ENCODE peak calls at places on chromosomes 3 and 15, in four cellular contexts. One of them, this sample, is unnamed.

GRCh38 chr3:157248590-157249425 is 88.9 kb upstream of the CCNL1 start:
- DNase-seq in H9: no peak
- DNase-seq in IMR-90: peak; percentile 94
- DNase-seq in H1: no peak
- DNase-seq in this sample: peak; percentile 77

GRCh38 chr3:155550386-155550785 is 194.5 kb downstream of the PLCH1 start:
- DNase-seq in H9: no peak
- DNase-seq in IMR-90: no peak
- DNase-seq in H1: no peak
- DNase-seq in this sample: no peak

GRCh38 chr3:14371573-14372474 is 30.6 kb upstream of the SLC6A6 start:
- DNase-seq in H9: no peak
- DNase-seq in IMR-90: peak; percentile 31
- DNase-seq in H1: no peak
- DNase-seq in this sample: peak; percentile 50

GRCh38 chr3:191894406-191894805 is 433.4 kb downstream of the PYDC2 start:
- DNase-seq in H9: no peak
- DNase-seq in IMR-90: no peak
- DNase-seq in H1: no peak
- DNase-seq in this sample: peak; percentile 47

GRCh38 chr15:97316362-97316761 is 644.1 kb upstream of the ARRDC4 start:
- DNase-seq in H9: no peak
- DNase-seq in IMR-90: no peak
- DNase-seq in H1: no peak
- DNase-seq in this sample: peak; percentile 16

GRCh38 chr15:35481992-35482391 is 64.0 kb downstream of the DPH6 start:
- DNase-seq in H9: peak; percentile 33
- DNase-seq in IMR-90: peak; percentile 79
- DNase-seq in H1: peak; percentile 1
- DNase-seq in this sample: peak; percentile 87

GRCh38 chr3:188687389-188687788 is 484.4 kb upstream of the TPRG1 start:
- DNase-seq in H9: peak; percentile 50
- DNase-seq in IMR-90: peak; percentile 86
- DNase-seq in H1: no peak
- DNase-seq in this sample: peak; percentile 55

GRCh38 chr3:170701696-170702678 is 116.1 kb upstream of the SLC7A14 start:
- DNase-seq in H9: no peak
- DNase-seq in IMR-90: no peak
- DNase-seq in H1: no peak
- DNase-seq in this sample: no peak

GRCh38 chr15:57015897-57016296 is 97.5 kb downstream of the TCF12 start:
- DNase-seq in H9: no peak
- DNase-seq in IMR-90: peak; percentile 62
- DNase-seq in H1: no peak
- DNase-seq in this sample: peak; percentile 43

GRCh38 chr3:184811999-184812844 is at the start of gene VPS8:
- DNase-seq in H9: peak; percentile 95
- DNase-seq in IMR-90: peak; percentile 93
- DNase-seq in H1: peak; percentile 76
- DNase-seq in this sample: peak; percentile 95

GRCh38 chr15:54803139-54803808 is 393.5 kb downstream of the RSL24D1 start:
- DNase-seq in H9: no peak
- DNase-seq in IMR-90: peak; percentile 0
- DNase-seq in H1: no peak
- DNase-seq in this sample: peak; percentile 36

GRCh38 chr3:100155105-100155504 is 40.8 kb upstream of the FILIP1L start:
- DNase-seq in H9: no peak
- DNase-seq in IMR-90: peak; percentile 18
- DNase-seq in H1: no peak
- DNase-seq in this sample: no peak

GRCh38 chr3:141184430-141184829 is 47.2 kb upstream of the PXYLP1 start:
- DNase-seq in H9: no peak
- DNase-seq in IMR-90: no peak
- DNase-seq in H1: no peak
- DNase-seq in this sample: no peak

GRCh38 chr15:56805466-56806146 is 72.3 kb upstream of the ZNF280D start:
- DNase-seq in H9: no peak
- DNase-seq in IMR-90: peak; percentile 87
- DNase-seq in H1: no peak
- DNase-seq in this sample: peak; percentile 88

GRCh38 chr3:31724681-31725080 is 192.0 kb downstream of the STT3B start:
- DNase-seq in H9: no peak
- DNase-seq in IMR-90: peak; percentile 62
- DNase-seq in H1: no peak
- DNase-seq in this sample: peak; percentile 74

GRCh38 chr15:53611145-53611920 is 148.1 kb downstream of the WDR72 start:
- DNase-seq in H9: no peak
- DNase-seq in IMR-90: no peak
- DNase-seq in H1: no peak
- DNase-seq in this sample: peak; percentile 76

GRCh38 chr15:101320501-101321052 is 25.5 kb upstream of the SNRPA1 start:
- DNase-seq in H9: peak; percentile 78
- DNase-seq in IMR-90: peak; percentile 51
- DNase-seq in H1: no peak
- DNase-seq in this sample: peak; percentile 84

GRCh38 chr3:41327718-41328117 is 128.4 kb downstream of the CTNNB1 start:
- DNase-seq in H9: no peak
- DNase-seq in IMR-90: peak; percentile 26
- DNase-seq in H1: no peak
- DNase-seq in this sample: no peak

GRCh38 chr3:180871901-180872300 is 40.6 kb upstream of the FXR1 start:
- DNase-seq in H9: no peak
- DNase-seq in IMR-90: peak; percentile 17
- DNase-seq in H1: no peak
- DNase-seq in this sample: peak; percentile 10

GRCh38 chr3:23263796-23264195 is 60.7 kb downstream of the UBE2E2 start:
- DNase-seq in H9: no peak
- DNase-seq in IMR-90: peak; percentile 82
- DNase-seq in H1: no peak
- DNase-seq in this sample: no peak

GRCh38 chr3:195697582-195698324 is 23.0 kb upstream of the MUC20 start:
- DNase-seq in H9: peak; percentile 61
- DNase-seq in IMR-90: peak; percentile 88
- DNase-seq in H1: no peak
- DNase-seq in this sample: peak; percentile 80

GRCh38 chr3:173586176-173586575 is 188.6 kb downstream of the NLGN1 start:
- DNase-seq in H9: no peak
- DNase-seq in IMR-90: peak; percentile 21
- DNase-seq in H1: no peak
- DNase-seq in this sample: no peak

GRCh38 chr3:157282261-157283191 is 122.6 kb upstream of the CCNL1 start:
- DNase-seq in H9: no peak
- DNase-seq in IMR-90: peak; percentile 93
- DNase-seq in H1: no peak
- DNase-seq in this sample: no peak

GRCh38 chr15:35505816-35506215 is 40.1 kb downstream of the DPH6 start:
- DNase-seq in H9: no peak
- DNase-seq in IMR-90: no peak
- DNase-seq in H1: no peak
- DNase-seq in this sample: no peak

GRCh38 chr3:157499342-157499963 is 3.8 kb downstream of the VEPH1 start:
- DNase-seq in H9: peak; percentile 92
- DNase-seq in IMR-90: no peak
- DNase-seq in H1: peak; percentile 74
- DNase-seq in this sample: peak; percentile 95

GRCh38 chr15:69593488-69593887 is 140.9 kb downstream of the RPLP1 start:
- DNase-seq in H9: no peak
- DNase-seq in IMR-90: no peak
- DNase-seq in H1: no peak
- DNase-seq in this sample: no peak

GRCh38 chr3:36380171-36381031 is at the start of gene STAC:
- DNase-seq in H9: peak; percentile 70
- DNase-seq in IMR-90: no peak
- DNase-seq in H1: no peak
- DNase-seq in this sample: peak; percentile 64

GRCh38 chr15:90789496-90789895 is 72.3 kb downstream of the BLM start:
- DNase-seq in H9: no peak
- DNase-seq in IMR-90: no peak
- DNase-seq in H1: no peak
- DNase-seq in this sample: no peak

GRCh38 chr3:14989943-14990753 is 42.8 kb downstream of the NR2C2 start:
- DNase-seq in H9: peak; percentile 45
- DNase-seq in IMR-90: no peak
- DNase-seq in H1: peak; percentile 33
- DNase-seq in this sample: peak; percentile 21

GRCh38 chr3:8482960-8483665 is 18.5 kb upstream of the LMCD1 start:
- DNase-seq in H9: no peak
- DNase-seq in IMR-90: peak; percentile 97
- DNase-seq in H1: no peak
- DNase-seq in this sample: no peak

GRCh38 chr3:24598691-24599090 is 104.0 kb upstream of the THRB start:
- DNase-seq in H9: no peak
- DNase-seq in IMR-90: no peak
- DNase-seq in H1: no peak
- DNase-seq in this sample: peak; percentile 19

GRCh38 chr15:45634442-45635190 is at the start of gene SQOR:
- DNase-seq in H9: peak; percentile 68
- DNase-seq in IMR-90: peak; percentile 54
- DNase-seq in H1: no peak
- DNase-seq in this sample: peak; percentile 51

GRCh38 chr3:108119398-108120109 is 28.7 kb upstream of the CD47 start:
- DNase-seq in H9: no peak
- DNase-seq in IMR-90: no peak
- DNase-seq in H1: no peak
- DNase-seq in this sample: no peak

GRCh38 chr15:84658080-84658787 is at the start of gene NMB:
- DNase-seq in H9: peak; percentile 95
- DNase-seq in IMR-90: peak; percentile 63
- DNase-seq in H1: peak; percentile 77
- DNase-seq in this sample: peak; percentile 94

GRCh38 chr15:98493966-98494511 is 154.3 kb upstream of the IGF1R start:
- DNase-seq in H9: no peak
- DNase-seq in IMR-90: no peak
- DNase-seq in H1: no peak
- DNase-seq in this sample: no peak
- H4K5ac ChIP-seq in H9: no peak overlapping the region
- H4K5ac ChIP-seq in IMR-90: no peak overlapping the region
- H4K5ac ChIP-seq in H1: no peak overlapping the region
- H4K5ac ChIP-seq in this sample: no peak overlapping the region

GRCh38 chr15:95551580-95551979 is 778.9 kb upstream of the NR2F2 start:
- DNase-seq in H9: no peak
- DNase-seq in IMR-90: no peak
- DNase-seq in H1: no peak
- DNase-seq in this sample: no peak
- H3K27me3 ChIP-seq in H9: no peaks in the 10 kb centered on the region
- H3K27me3 ChIP-seq in IMR-90: no peaks in the 10 kb centered on the region
- H3K27me3 ChIP-seq in H1: no peaks in the 10 kb centered on the region
- H3K27me3 ChIP-seq in this sample: no peaks in the 10 kb centered on the region

DNA sequence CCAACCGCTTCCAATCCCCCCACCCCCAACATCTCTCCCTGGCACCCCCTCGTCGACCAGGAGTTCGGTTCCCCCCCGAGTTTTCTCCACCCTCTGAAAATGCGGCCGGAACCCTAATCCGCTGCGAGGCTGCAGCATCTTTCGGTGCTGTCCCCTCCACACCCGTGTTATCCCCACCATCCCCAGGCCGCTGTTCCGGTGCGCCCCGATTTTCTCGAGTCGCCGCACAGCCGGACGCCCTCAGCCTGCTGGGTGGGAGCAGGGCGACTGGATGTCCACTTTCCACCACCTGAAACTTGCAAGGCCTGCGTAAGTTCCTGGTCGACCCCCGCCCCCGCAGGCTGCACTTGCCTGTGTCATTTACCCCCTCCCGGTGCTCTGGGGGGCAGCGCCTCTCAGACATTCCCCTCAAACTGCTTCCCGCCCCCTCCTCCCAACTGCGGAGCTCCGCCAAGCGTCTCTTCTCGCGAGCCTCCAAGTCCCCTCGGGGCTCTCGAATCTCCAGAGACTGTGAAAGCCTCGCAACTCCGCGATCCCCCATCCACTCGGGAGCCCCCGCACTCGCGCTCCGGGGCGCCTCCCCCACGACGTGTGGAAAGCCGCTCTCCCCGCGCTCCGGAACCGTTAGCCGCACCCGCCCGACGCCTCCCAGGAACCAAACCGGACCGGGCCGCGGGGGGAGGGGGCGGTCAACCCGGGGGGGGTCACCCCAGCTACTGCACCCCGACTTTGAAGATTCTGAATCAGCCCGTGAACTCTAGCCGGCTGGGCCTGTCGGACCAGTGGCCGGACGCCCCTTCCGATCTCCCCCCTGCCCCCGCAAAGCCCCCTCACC is 566 bp downstream of the ETV5 start:
- DNase-seq in H9: peak; percentile 74
- DNase-seq in IMR-90: peak; percentile 66
- DNase-seq in H1: no peak
- DNase-seq in this sample: peak; percentile 90
- H3K9ac ChIP-seq in H9: peak overlapping the region; percentile 66
- H3K9ac ChIP-seq in IMR-90: peak overlapping the region; percentile 66
- H3K9ac ChIP-seq in H1: peak overlapping the region; percentile 68
- H3K9ac ChIP-seq in this sample: peak overlapping the region; percentile 68

DNA sequence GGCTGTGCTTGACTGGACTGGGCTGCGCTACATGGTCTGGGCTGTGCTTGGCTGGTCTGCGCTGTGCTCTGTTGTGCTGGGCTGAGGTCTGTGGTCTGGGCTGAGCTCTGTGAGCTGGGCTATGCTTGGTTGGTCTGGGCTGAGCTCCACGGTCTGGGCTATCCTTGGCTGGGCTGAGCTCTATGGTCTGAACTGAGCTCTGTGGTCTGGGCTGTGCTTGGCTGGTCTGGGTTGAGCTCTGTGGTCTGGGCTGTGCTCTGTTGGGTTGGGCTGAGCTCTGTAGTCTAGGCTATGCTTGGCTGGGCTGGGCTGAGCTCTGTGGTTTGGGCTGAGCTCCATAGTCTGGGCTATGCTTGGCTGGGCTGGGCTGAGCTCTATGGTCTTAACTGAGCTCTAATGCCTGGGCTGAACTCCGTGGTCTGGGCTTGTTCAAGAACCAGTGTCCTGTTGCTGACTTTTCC is 92.0 kb downstream of the PLXNA1 start:
- DNase-seq in H9: no peak
- DNase-seq in IMR-90: peak; percentile 48
- DNase-seq in H1: no peak
- DNase-seq in this sample: peak; percentile 95
- H4K5ac ChIP-seq in H9: no peak overlapping the region
- H4K5ac ChIP-seq in IMR-90: no peak overlapping the region
- H4K5ac ChIP-seq in H1: no peak overlapping the region
- H4K5ac ChIP-seq in this sample: no peak overlapping the region

DNA sequence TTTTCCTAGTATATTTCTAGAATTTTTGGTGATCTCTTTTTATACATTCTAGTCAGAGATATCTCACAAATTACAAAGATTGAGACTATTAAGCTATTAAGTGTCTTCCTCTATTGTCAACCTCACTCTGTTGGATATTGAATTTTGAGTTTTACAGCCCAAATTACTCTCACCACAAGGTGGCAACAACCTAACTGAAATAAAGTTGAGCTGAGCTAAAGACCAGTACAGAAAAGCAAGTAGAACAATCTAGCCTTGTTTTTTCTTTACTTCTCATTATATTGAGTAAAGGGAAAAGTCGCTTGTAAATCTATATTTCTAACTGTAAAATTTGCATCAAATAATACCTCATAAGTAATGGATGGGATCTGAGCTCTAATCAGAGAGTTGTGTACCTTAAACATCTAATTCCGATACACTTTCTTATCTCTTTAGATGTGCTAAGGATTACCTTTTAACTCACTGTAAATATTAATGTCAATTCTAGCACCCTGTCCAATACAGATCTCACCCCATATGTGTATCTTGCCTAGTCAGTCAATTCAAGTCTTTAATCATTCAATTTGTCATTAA is 13.6 kb upstream of the COMMD2 start:
- DNase-seq in H9: no peak
- DNase-seq in IMR-90: peak; percentile 67
- DNase-seq in H1: no peak
- DNase-seq in this sample: peak; percentile 43
- H3K27me3 ChIP-seq in H9: no peaks in the 10 kb centered on the region
- H3K27me3 ChIP-seq in IMR-90: peaks cover 39% of the 10 kb centered on the region
- H3K27me3 ChIP-seq in H1: no peaks in the 10 kb centered on the region
- H3K27me3 ChIP-seq in this sample: no peaks in the 10 kb centered on the region

GRCh38 chr3:85584779-85585356 is 626.1 kb downstream of the CADM2 start:
- DNase-seq in H9: no peak
- DNase-seq in IMR-90: no peak
- DNase-seq in H1: no peak
- DNase-seq in this sample: no peak
- H3K9ac ChIP-seq in H9: no peak overlapping the region
- H3K9ac ChIP-seq in IMR-90: no peak overlapping the region
- H3K9ac ChIP-seq in H1: no peak overlapping the region
- H3K9ac ChIP-seq in this sample: no peak overlapping the region

This sample was measured in mesendoderm.